ENCODE peak calls at places on chromosome 3, in six cellular contexts. One of them, this sample, is unnamed.

GRCh38 chr3:8825153-8825825 is 55.9 kb upstream of the OXTR start:
- DNase-seq in foreskin keratinocyte: no peak
- DNase-seq in Panc1: no peak
- DNase-seq in prostate gland: no peak
- DNase-seq in DMS 273 treated with DMSO at 0.1 percent for 48 hours: no peak
- DNase-seq in iPS-NIHi11: no peak
- DNase-seq in this sample: no peak

GRCh38 chr3:66041116-66041515 is 2.4 kb upstream of the MAGI1 start:
- DNase-seq in foreskin keratinocyte: no peak
- DNase-seq in Panc1: no peak
- DNase-seq in prostate gland: no peak
- DNase-seq in DMS 273 treated with DMSO at 0.1 percent for 48 hours: no peak
- DNase-seq in iPS-NIHi11: no peak
- DNase-seq in this sample: no peak

GRCh38 chr3:152173627-152174026 is 95.1 kb upstream of the MBNL1 start:
- DNase-seq in foreskin keratinocyte: no peak
- DNase-seq in Panc1: no peak
- DNase-seq in prostate gland: no peak
- DNase-seq in DMS 273 treated with DMSO at 0.1 percent for 48 hours: no peak
- DNase-seq in iPS-NIHi11: no peak
- DNase-seq in this sample: no peak

GRCh38 chr3:138118863-138119766 is 3.7 kb upstream of the DZIP1L start:
- DNase-seq in foreskin keratinocyte: peak; percentile 40
- DNase-seq in Panc1: peak; percentile 72
- DNase-seq in prostate gland: peak; percentile 68
- DNase-seq in DMS 273 treated with DMSO at 0.1 percent for 48 hours: peak; percentile 34
- DNase-seq in iPS-NIHi11: peak; percentile 81
- DNase-seq in this sample: peak; percentile 48

GRCh38 chr3:20857636-20858035 is 671.6 kb upstream of the SGO1 start:
- DNase-seq in foreskin keratinocyte: no peak
- DNase-seq in Panc1: no peak
- DNase-seq in prostate gland: no peak
- DNase-seq in DMS 273 treated with DMSO at 0.1 percent for 48 hours: no peak
- DNase-seq in iPS-NIHi11: no peak
- DNase-seq in this sample: no peak

GRCh38 chr3:97857401-97857800 is 35.6 kb downstream of the CRYBG3 start:
- DNase-seq in foreskin keratinocyte: no peak
- DNase-seq in Panc1: no peak
- DNase-seq in prostate gland: no peak
- DNase-seq in DMS 273 treated with DMSO at 0.1 percent for 48 hours: no peak
- DNase-seq in iPS-NIHi11: no peak
- DNase-seq in this sample: no peak

GRCh38 chr3:151382671-151383070 is 1.9 kb downstream of the P2RY12 start:
- DNase-seq in foreskin keratinocyte: no peak
- DNase-seq in Panc1: no peak
- DNase-seq in prostate gland: no peak
- DNase-seq in DMS 273 treated with DMSO at 0.1 percent for 48 hours: no peak
- DNase-seq in iPS-NIHi11: no peak
- DNase-seq in this sample: no peak

GRCh38 chr3:152399374-152399773 is 130.6 kb downstream of the MBNL1 start:
- DNase-seq in foreskin keratinocyte: no peak
- DNase-seq in Panc1: no peak
- DNase-seq in prostate gland: no peak
- DNase-seq in DMS 273 treated with DMSO at 0.1 percent for 48 hours: no peak
- DNase-seq in iPS-NIHi11: no peak
- DNase-seq in this sample: no peak

GRCh38 chr3:195855471-195856409 is 44.0 kb upstream of the MUC4 start:
- DNase-seq in foreskin keratinocyte: no peak
- DNase-seq in Panc1: no peak
- DNase-seq in prostate gland: no peak
- DNase-seq in DMS 273 treated with DMSO at 0.1 percent for 48 hours: no peak
- DNase-seq in iPS-NIHi11: no peak
- DNase-seq in this sample: no peak

GRCh38 chr3:38039101-38039898 is at the start of gene DLEC1:
- DNase-seq in foreskin keratinocyte: no peak
- DNase-seq in Panc1: no peak
- DNase-seq in prostate gland: peak; percentile 59
- DNase-seq in DMS 273 treated with DMSO at 0.1 percent for 48 hours: no peak
- DNase-seq in iPS-NIHi11: peak; percentile 85
- DNase-seq in this sample: no peak

GRCh38 chr3:128278761-128279593 is 125.7 kb downstream of the EEFSEC start:
- DNase-seq in foreskin keratinocyte: no peak
- DNase-seq in Panc1: no peak
- DNase-seq in prostate gland: peak; percentile 28
- DNase-seq in DMS 273 treated with DMSO at 0.1 percent for 48 hours: peak; percentile 42
- DNase-seq in iPS-NIHi11: peak; percentile 54
- DNase-seq in this sample: no peak

GRCh38 chr3:45798034-45798433 is 1.7 kb upstream of the SLC6A20 start:
- DNase-seq in foreskin keratinocyte: no peak
- DNase-seq in Panc1: no peak
- DNase-seq in prostate gland: no peak
- DNase-seq in DMS 273 treated with DMSO at 0.1 percent for 48 hours: no peak
- DNase-seq in iPS-NIHi11: no peak
- DNase-seq in this sample: no peak

GRCh38 chr3:15952543-15953175 is 154.9 kb upstream of the ANKRD28 start:
- DNase-seq in foreskin keratinocyte: no peak
- DNase-seq in Panc1: no peak
- DNase-seq in prostate gland: no peak
- DNase-seq in DMS 273 treated with DMSO at 0.1 percent for 48 hours: no peak
- DNase-seq in iPS-NIHi11: no peak
- DNase-seq in this sample: no peak

GRCh38 chr3:23331141-23331935 is 128.2 kb downstream of the UBE2E2 start:
- DNase-seq in foreskin keratinocyte: no peak
- DNase-seq in Panc1: no peak
- DNase-seq in prostate gland: no peak
- DNase-seq in DMS 273 treated with DMSO at 0.1 percent for 48 hours: no peak
- DNase-seq in iPS-NIHi11: no peak
- DNase-seq in this sample: no peak

GRCh38 chr3:9308298-9308990 is 54.4 kb upstream of the THUMPD3 start:
- DNase-seq in foreskin keratinocyte: no peak
- DNase-seq in Panc1: no peak
- DNase-seq in prostate gland: no peak
- DNase-seq in DMS 273 treated with DMSO at 0.1 percent for 48 hours: no peak
- DNase-seq in iPS-NIHi11: no peak
- DNase-seq in this sample: no peak

GRCh38 chr3:50330330-50330729 is 2.3 kb upstream of the TUSC2 start:
- DNase-seq in foreskin keratinocyte: no peak
- DNase-seq in Panc1: no peak
- DNase-seq in prostate gland: no peak
- DNase-seq in DMS 273 treated with DMSO at 0.1 percent for 48 hours: no peak
- DNase-seq in iPS-NIHi11: no peak
- DNase-seq in this sample: no peak

GRCh38 chr3:49411550-49411967 is 217 bp downstream of the RHOA start:
- DNase-seq in foreskin keratinocyte: no peak
- DNase-seq in Panc1: no peak
- DNase-seq in prostate gland: peak; percentile 40
- DNase-seq in DMS 273 treated with DMSO at 0.1 percent for 48 hours: no peak
- DNase-seq in iPS-NIHi11: peak; percentile 85
- DNase-seq in this sample: no peak

GRCh38 chr3:149812606-149813366 is at the start of gene RNF13:
- DNase-seq in foreskin keratinocyte: peak; percentile 82
- DNase-seq in Panc1: peak; percentile 82
- DNase-seq in prostate gland: peak; percentile 98
- DNase-seq in DMS 273 treated with DMSO at 0.1 percent for 48 hours: peak; percentile 87
- DNase-seq in iPS-NIHi11: peak; percentile 85
- DNase-seq in this sample: peak; percentile 94

GRCh38 chr3:151879037-151879436 is 5.6 kb downstream of the SUCNR1 start:
- DNase-seq in foreskin keratinocyte: no peak
- DNase-seq in Panc1: no peak
- DNase-seq in prostate gland: no peak
- DNase-seq in DMS 273 treated with DMSO at 0.1 percent for 48 hours: no peak
- DNase-seq in iPS-NIHi11: no peak
- DNase-seq in this sample: no peak

GRCh38 chr3:98730338-98730737 is 32.8 kb upstream of the ST3GAL6 start:
- DNase-seq in foreskin keratinocyte: peak; percentile 40
- DNase-seq in Panc1: no peak
- DNase-seq in prostate gland: no peak
- DNase-seq in DMS 273 treated with DMSO at 0.1 percent for 48 hours: no peak
- DNase-seq in iPS-NIHi11: no peak
- DNase-seq in this sample: no peak

GRCh38 chr3:106822204-106822603 is 555.0 kb upstream of the CCDC54 start:
- DNase-seq in foreskin keratinocyte: no peak
- DNase-seq in Panc1: no peak
- DNase-seq in prostate gland: no peak
- DNase-seq in DMS 273 treated with DMSO at 0.1 percent for 48 hours: no peak
- DNase-seq in iPS-NIHi11: no peak
- DNase-seq in this sample: no peak

GRCh38 chr3:56654460-56654859 is 28.6 kb downstream of the TASOR start:
- DNase-seq in foreskin keratinocyte: no peak
- DNase-seq in Panc1: no peak
- DNase-seq in prostate gland: no peak
- DNase-seq in DMS 273 treated with DMSO at 0.1 percent for 48 hours: no peak
- DNase-seq in iPS-NIHi11: no peak
- DNase-seq in this sample: no peak

GRCh38 chr3:107410606-107411005 is 33.4 kb downstream of the CCDC54 start:
- DNase-seq in foreskin keratinocyte: no peak
- DNase-seq in Panc1: no peak
- DNase-seq in prostate gland: no peak
- DNase-seq in DMS 273 treated with DMSO at 0.1 percent for 48 hours: no peak
- DNase-seq in iPS-NIHi11: no peak
- DNase-seq in this sample: no peak

GRCh38 chr3:65732060-65732933 is 306.4 kb downstream of the MAGI1 start:
- DNase-seq in foreskin keratinocyte: peak; percentile 29
- DNase-seq in Panc1: peak; percentile 62
- DNase-seq in prostate gland: peak; percentile 33
- DNase-seq in DMS 273 treated with DMSO at 0.1 percent for 48 hours: peak; percentile 18
- DNase-seq in iPS-NIHi11: peak; percentile 68
- DNase-seq in this sample: peak; percentile 20

GRCh38 chr3:101902041-101902440 is 52.7 kb downstream of the NFKBIZ start:
- DNase-seq in foreskin keratinocyte: peak; percentile 96
- DNase-seq in Panc1: peak; percentile 91
- DNase-seq in prostate gland: no peak
- DNase-seq in DMS 273 treated with DMSO at 0.1 percent for 48 hours: no peak
- DNase-seq in iPS-NIHi11: no peak
- DNase-seq in this sample: no peak

GRCh38 chr3:159627634-159628033 is 361.0 kb upstream of the IL12A start:
- DNase-seq in foreskin keratinocyte: no peak
- DNase-seq in Panc1: no peak
- DNase-seq in prostate gland: peak; percentile 82
- DNase-seq in DMS 273 treated with DMSO at 0.1 percent for 48 hours: no peak
- DNase-seq in iPS-NIHi11: no peak
- DNase-seq in this sample: no peak

GRCh38 chr3:50154840-50155490 is at the start of gene SEMA3F:
- DNase-seq in foreskin keratinocyte: no peak
- DNase-seq in Panc1: no peak
- DNase-seq in prostate gland: peak; percentile 72
- DNase-seq in DMS 273 treated with DMSO at 0.1 percent for 48 hours: no peak
- DNase-seq in iPS-NIHi11: peak; percentile 94
- DNase-seq in this sample: peak; percentile 4

GRCh38 chr3:107740992-107741896 is 218.5 kb downstream of the BBX start:
- DNase-seq in foreskin keratinocyte: no peak
- DNase-seq in Panc1: no peak
- DNase-seq in prostate gland: no peak
- DNase-seq in DMS 273 treated with DMSO at 0.1 percent for 48 hours: no peak
- DNase-seq in iPS-NIHi11: no peak
- DNase-seq in this sample: no peak

GRCh38 chr3:197432407-197433127 is 123.2 kb downstream of the BDH1 start:
- DNase-seq in foreskin keratinocyte: no peak
- DNase-seq in Panc1: no peak
- DNase-seq in prostate gland: no peak
- DNase-seq in DMS 273 treated with DMSO at 0.1 percent for 48 hours: no peak
- DNase-seq in iPS-NIHi11: no peak
- DNase-seq in this sample: no peak

GRCh38 chr3:147299656-147300055 is 106.7 kb downstream of the ZIC4 start:
- DNase-seq in foreskin keratinocyte: no peak
- DNase-seq in Panc1: no peak
- DNase-seq in prostate gland: no peak
- DNase-seq in DMS 273 treated with DMSO at 0.1 percent for 48 hours: no peak
- DNase-seq in iPS-NIHi11: no peak
- DNase-seq in this sample: no peak

GRCh38 chr3:80439490-80439889 is 671.7 kb upstream of the ROBO1 start:
- DNase-seq in foreskin keratinocyte: no peak
- DNase-seq in Panc1: no peak
- DNase-seq in prostate gland: no peak
- DNase-seq in DMS 273 treated with DMSO at 0.1 percent for 48 hours: no peak
- DNase-seq in iPS-NIHi11: no peak
- DNase-seq in this sample: no peak

GRCh38 chr3:19221081-19221480 is 72.8 kb downstream of the KCNH8 start:
- DNase-seq in foreskin keratinocyte: no peak
- DNase-seq in Panc1: no peak
- DNase-seq in prostate gland: no peak
- DNase-seq in DMS 273 treated with DMSO at 0.1 percent for 48 hours: no peak
- DNase-seq in iPS-NIHi11: no peak
- DNase-seq in this sample: no peak

GRCh38 chr3:41216993-41217392 is 17.7 kb downstream of the CTNNB1 start:
- DNase-seq in foreskin keratinocyte: no peak
- DNase-seq in Panc1: no peak
- DNase-seq in prostate gland: no peak
- DNase-seq in DMS 273 treated with DMSO at 0.1 percent for 48 hours: no peak
- DNase-seq in iPS-NIHi11: no peak
- DNase-seq in this sample: no peak

GRCh38 chr3:30692498-30693130 is 86.2 kb downstream of the TGFBR2 start:
- DNase-seq in foreskin keratinocyte: no peak
- DNase-seq in Panc1: no peak
- DNase-seq in prostate gland: no peak
- DNase-seq in DMS 273 treated with DMSO at 0.1 percent for 48 hours: no peak
- DNase-seq in iPS-NIHi11: no peak
- DNase-seq in this sample: no peak

GRCh38 chr3:140522653-140523380 is 155.0 kb upstream of the TRIM42 start:
- DNase-seq in foreskin keratinocyte: no peak
- DNase-seq in Panc1: no peak
- DNase-seq in prostate gland: no peak
- DNase-seq in DMS 273 treated with DMSO at 0.1 percent for 48 hours: no peak
- DNase-seq in iPS-NIHi11: no peak
- DNase-seq in this sample: no peak

GRCh38 chr3:71681224-71681668 is 44.0 kb downstream of the EIF4E3 start:
- DNase-seq in foreskin keratinocyte: no peak
- DNase-seq in Panc1: peak; percentile 7
- DNase-seq in prostate gland: peak; percentile 61
- DNase-seq in DMS 273 treated with DMSO at 0.1 percent for 48 hours: peak; percentile 5
- DNase-seq in iPS-NIHi11: peak; percentile 41
- DNase-seq in this sample: no peak

GRCh38 chr3:168250415-168250861 is 154.7 kb upstream of the GOLIM4 start:
- DNase-seq in foreskin keratinocyte: no peak
- DNase-seq in Panc1: no peak
- DNase-seq in prostate gland: no peak
- DNase-seq in DMS 273 treated with DMSO at 0.1 percent for 48 hours: no peak
- DNase-seq in iPS-NIHi11: peak; percentile 9
- DNase-seq in this sample: peak; percentile 26